ENCODE peak calls at places on chromosomes 11 and 22, in nine cellular contexts. Z, V, S, G, C, J, D, I and U are unnamed samples.

GRCh38 chr11:130464289-130464812 is 15.9 kb downstream of the ADAMTS15 start:
- DNase-seq in Z (no peak), V (no peak), S (no peak), G (peak), C (no peak), J (peak), D (no peak), I (no peak), U (no peak)

GRCh38 chr22:44063462-44064371 is 39.6 kb downstream of the PARVB start:
- DNase-seq in Z (no peak), V (no peak), S (no peak), G (no peak), C (no peak), J (no peak), D (no peak), I (no peak), U (no peak)

GRCh38 chr11:69446108-69446507 is 35.4 kb upstream of the LINC01488 start:
- DNase-seq in Z (no peak), V (no peak), S (no peak), G (no peak), C (no peak), J (no peak), D (no peak), I (no peak), U (no peak)

GRCh38 chr11:43574949-43575915 is 105.3 kb upstream of the HSD17B12 start:
- DNase-seq in Z (peak), V (no peak), S (peak), G (peak), C (no peak), J (peak), D (no peak), I (no peak), U (no peak)

GRCh38 chr11:25441432-25441831 is 890.5 kb upstream of the ANO3 start:
- DNase-seq in Z (no peak), V (no peak), S (no peak), G (no peak), C (no peak), J (no peak), D (no peak), I (no peak), U (no peak)

GRCh38 chr11:2807801-2808241 is 77.8 kb downstream of the CDKN1C start:
- DNase-seq in Z (peak), V (no peak), S (peak), G (no peak), C (peak), J (no peak), D (no peak), I (no peak), U (no peak)

GRCh38 chr11:128686045-128686741 is 7.7 kb upstream of the FLI1 start:
- DNase-seq in Z (no peak), V (no peak), S (no peak), G (no peak), C (no peak), J (no peak), D (no peak), I (no peak), U (no peak)

GRCh38 chr11:72069787-72070251 is 10.5 kb downstream of the NUMA1 start:
- DNase-seq in Z (peak), V (no peak), S (peak), G (peak), C (peak), J (peak), D (peak), I (peak), U (no peak)

GRCh38 chr11:43825217-43825816 is 55.3 kb upstream of the ALKBH3 start:
- DNase-seq in Z (no peak), V (peak), S (no peak), G (peak), C (no peak), J (peak), D (peak), I (no peak), U (no peak)

DNA sequence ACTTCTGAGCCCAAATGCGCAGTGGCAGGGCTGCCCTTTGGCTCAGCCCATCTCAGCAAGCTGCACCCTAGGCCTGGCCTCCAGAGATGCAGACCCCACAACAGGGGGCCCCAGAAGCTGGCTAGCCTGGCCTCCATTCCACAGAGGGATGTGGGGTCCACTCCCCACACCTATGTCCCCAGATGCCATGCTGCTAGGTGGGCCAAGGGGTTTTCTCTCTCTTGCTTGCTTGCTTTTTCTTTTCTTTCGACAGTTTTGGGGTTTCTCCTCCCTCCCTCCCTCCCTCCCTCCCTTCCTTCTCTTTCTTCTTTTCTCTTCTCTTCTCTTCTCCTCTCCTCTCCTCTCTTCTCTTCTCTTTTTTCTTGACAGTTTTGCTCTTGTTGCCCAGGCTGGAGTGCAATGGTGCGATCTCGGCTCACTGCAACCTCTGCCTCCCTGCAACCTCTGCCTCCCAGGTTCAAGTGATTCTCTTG is 9.6 kb downstream of the SCARF2 start:
- DNase-seq in Z (no peak), V (no peak), S (no peak), G (no peak), C (no peak), J (no peak), D (no peak), I (no peak), U (peak)
- TF ChIP-seq CTCF in Z (no peak), V (no peak), S (no peak), G (no peak), C (no peak), J (no peak), D (no peak), I (no peak), U (no peak)

DNA sequence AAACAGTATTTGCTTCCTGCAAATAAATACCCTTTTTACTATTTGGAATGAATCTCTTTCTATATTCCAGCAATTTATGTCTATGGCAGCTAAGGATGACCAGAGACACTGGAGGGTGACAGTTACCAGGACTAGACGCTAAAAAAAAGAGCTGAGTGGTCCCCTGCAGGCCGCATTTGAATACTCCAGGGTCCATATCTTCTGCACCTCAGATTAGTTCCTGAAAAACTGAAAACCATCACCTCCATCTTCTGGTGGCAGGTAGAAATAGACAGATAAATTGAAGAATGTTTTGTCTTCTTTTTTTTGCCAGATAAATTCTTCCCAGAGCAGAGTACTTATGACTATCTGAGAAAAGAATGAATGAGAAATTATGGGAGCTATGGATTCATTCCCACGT is 145.6 kb downstream of the CSNK2A3 start:
- DNase-seq in Z (no peak), V (no peak), S (no peak), G (no peak), C (no peak), J (no peak), D (no peak), I (no peak), U (no peak)
- TF ChIP-seq CTCF in Z (no peak), V (no peak), S (no peak), G (no peak), C (no peak), J (no peak), D (no peak), I (no peak), U (no peak)

DNA sequence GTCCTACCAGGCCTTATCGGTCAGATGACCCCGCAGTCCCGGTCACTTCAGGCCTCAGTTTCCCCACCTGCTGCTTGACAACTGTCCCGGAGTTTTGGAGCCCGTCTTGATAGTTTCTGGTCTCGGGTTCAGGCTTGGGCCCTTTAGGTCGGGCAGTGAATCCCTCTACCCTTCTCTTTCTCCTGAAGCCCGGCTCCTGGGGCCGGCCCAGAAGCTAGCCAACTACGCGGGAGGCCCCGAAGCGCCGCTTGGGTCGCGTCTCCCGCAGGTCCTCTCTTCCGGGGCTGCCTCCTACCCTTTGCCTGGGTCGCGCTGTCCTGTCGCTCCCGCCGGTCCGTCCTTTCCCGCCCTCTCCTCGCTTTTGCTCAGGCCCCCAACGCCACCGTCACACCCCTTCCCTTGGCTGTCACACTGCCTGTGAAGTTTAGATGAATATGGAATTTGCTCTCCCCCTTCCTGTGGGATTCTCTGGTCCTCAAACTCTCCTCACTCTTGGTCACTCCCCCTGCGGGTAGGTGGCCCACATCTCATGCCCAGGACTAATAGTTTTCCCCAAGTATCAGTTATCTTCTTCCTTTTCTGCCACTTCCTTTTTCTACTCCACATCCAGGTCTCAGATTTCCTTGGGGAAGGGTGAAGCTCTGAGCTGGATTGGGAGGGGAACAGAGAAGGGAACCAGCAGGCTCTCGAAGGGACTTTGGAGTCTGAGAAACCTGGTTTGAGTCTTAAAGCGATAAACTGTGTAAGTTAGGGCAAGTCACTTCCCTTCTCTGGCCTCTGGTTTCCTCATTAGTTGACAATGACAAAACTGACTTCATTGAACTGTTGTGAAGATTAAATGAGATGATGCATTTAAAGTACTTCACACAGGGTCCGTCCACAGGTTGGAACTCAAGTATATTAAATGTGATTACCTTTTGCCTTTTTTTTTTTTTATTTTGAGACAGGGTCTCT is 791 bp downstream of the RAB1B start:
- DNase-seq in Z (no peak), V (no peak), S (no peak), G (peak), C (no peak), J (peak), D (peak), I (no peak), U (no peak)
- TF ChIP-seq CTCF in Z (peak), V (peak), S (no peak), G (peak), C (no peak), J (peak), D (no peak), I (no peak), U (no peak)

GRCh38 chr22:48488611-48489456 is 1338.8 kb downstream of the BRD1 start:
- DNase-seq in Z (no peak), V (peak), S (no peak), G (no peak), C (no peak), J (no peak), D (no peak), I (no peak), U (no peak)
- TF ChIP-seq CTCF in Z (no peak), V (no peak), S (no peak), G (no peak), C (no peak), J (no peak), D (no peak), I (no peak), U (no peak)

DNA sequence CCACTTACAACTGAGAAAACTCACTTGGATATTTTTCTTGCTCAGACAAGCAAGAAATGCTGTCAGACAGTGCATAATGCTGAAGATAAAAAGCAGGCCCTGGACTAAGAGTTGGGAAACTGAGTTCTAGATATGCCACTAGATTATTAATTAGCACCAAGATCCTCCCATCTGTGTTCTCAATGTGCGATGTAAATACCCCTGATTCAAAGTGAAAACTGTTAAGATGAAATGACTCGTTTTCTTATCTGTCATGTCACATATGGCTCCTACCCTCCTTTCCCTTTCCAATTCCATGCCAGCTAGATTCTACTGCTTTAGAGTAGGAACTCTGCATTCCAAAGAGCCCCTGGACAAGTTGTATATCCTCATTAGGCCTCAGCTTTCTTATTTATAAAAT is 88.9 kb upstream of the CLNS1A start:
- DNase-seq in Z (no peak), V (no peak), S (no peak), G (no peak), C (no peak), J (no peak), D (no peak), I (no peak), U (no peak)
- TF ChIP-seq CTCF in Z (no peak), V (no peak), S (no peak), G (no peak), C (no peak), J (no peak), D (no peak), I (no peak), U (no peak)